ENCODE peak calls at places on chromosomes 1 and 21, in five cellular contexts. L is endothelial cell of umbilical vein, D is K562, F is A549, V is GM12878. A is an unnamed sample.

GRCh38 chr1:212238552-212238951 is 46.7 kb upstream of the PPP2R5A start:
- DNase-seq in V (no peak), F (no peak), D (no peak), L (no peak), A (no peak)

GRCh38 chr1:156677616-156678596 is 699 bp upstream of the NES start:
- DNase-seq in F (peak), D (peak), V (no peak), L (peak), A (peak)

GRCh38 chr1:89965203-89965900 is 29.6 kb upstream of the ZNF326 start:
- DNase-seq in V (no peak), L (peak), D (peak), F (no peak), A (no peak)

GRCh38 chr1:83929184-83929583 is 69.7 kb downstream of the TTLL7 start:
- DNase-seq in F (no peak), D (no peak), V (no peak), L (no peak), A (no peak)

GRCh38 chr1:53511933-53512806 is 53.0 kb downstream of the DMRTB1 start:
- DNase-seq in V (no peak), L (no peak), F (no peak), D (no peak), A (no peak)

GRCh38 chr1:115112496-115113375 is 23.4 kb upstream of the TSPAN2 start:
- DNase-seq in D (peak), F (no peak), L (peak), V (no peak), A (peak)

GRCh38 chr1:210696709-210697108 is 368.0 kb downstream of the HHAT start:
- DNase-seq in V (peak), D (no peak), F (no peak), L (no peak), A (no peak)

GRCh38 chr1:10514490-10515235 is 39.9 kb downstream of the PEX14 start:
- DNase-seq in D (peak), F (peak), L (no peak), V (no peak), A (peak)

GRCh38 chr1:37403166-37403565 is 71.2 kb upstream of the ZC3H12A start:
- DNase-seq in V (no peak), L (no peak), F (no peak), D (no peak), A (peak)

GRCh38 chr1:23692308-23692871 is 784 bp downstream of the RPL11 start:
- DNase-seq in V (no peak), F (no peak), D (no peak), L (no peak), A (peak)

GRCh38 chr1:210244746-210245367 is 12.3 kb downstream of the SERTAD4 start:
- DNase-seq in L (no peak), V (no peak), D (no peak), F (no peak), A (no peak)

GRCh38 chr1:41434306-41434705 is 50.2 kb downstream of the EDN2 start:
- DNase-seq in F (no peak), L (no peak), D (no peak), V (no peak), A (no peak)

GRCh38 chr1:41433501-41433900 is 51.0 kb downstream of the EDN2 start:
- DNase-seq in F (no peak), V (no peak), D (no peak), L (no peak), A (no peak)

GRCh38 chr1:41434748-41435449 is 49.6 kb downstream of the EDN2 start:
- DNase-seq in F (no peak), V (no peak), L (no peak), D (no peak), A (no peak)

GRCh38 chr1:41431490-41432350 is 52.8 kb downstream of the EDN2 start:
- DNase-seq in D (no peak), V (no peak), F (no peak), L (peak), A (no peak)

GRCh38 chr1:41432481-41433280 is 51.8 kb downstream of the EDN2 start:
- DNase-seq in V (no peak), D (peak), L (peak), F (peak), A (peak)
- TF ChIP-seq POLR2A in V (no peak), D (no peak), L (no peak), F (no peak), A (no peak)

DNA sequence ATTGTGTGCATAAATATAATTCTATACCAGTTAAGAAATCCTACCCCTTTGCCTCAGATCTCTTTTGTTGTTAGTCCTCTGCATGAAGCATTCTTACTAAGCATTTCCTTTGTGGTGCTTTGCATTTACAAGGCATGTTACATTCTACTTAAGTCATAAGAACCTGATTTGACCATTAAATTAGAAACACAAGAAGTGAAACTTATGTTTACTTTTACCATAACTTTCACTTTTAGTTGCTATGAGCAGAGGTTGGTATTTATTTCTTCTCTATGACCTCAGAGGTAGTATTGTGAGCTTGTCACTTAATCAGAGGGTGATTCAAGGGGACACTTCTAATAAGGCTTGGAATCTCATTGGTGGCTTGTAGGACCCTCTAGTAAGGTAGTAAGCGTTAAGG is 9.0 kb downstream of the FAM20B start:
- DNase-seq in V (peak), F (no peak), D (no peak), L (peak), A (no peak)
- TF ChIP-seq MYC in V (no peak), F (no peak), D (no peak), L (no peak), A (no peak)

GRCh38 chr21:44897326-44898010 is 23.2 kb downstream of the ITGB2 start:
- DNase-seq in F (no peak), L (no peak), V (no peak), D (peak), A (peak)
- TF ChIP-seq POLR2A in F (no peak), L (no peak), V (no peak), D (no peak), A (no peak)

GRCh38 chr1:21626921-21627339 is 42.2 kb downstream of the RAP1GAP start:
- DNase-seq in V (no peak), L (no peak), D (peak), F (no peak), A (peak)
- TF ChIP-seq MYC in V (no peak), L (no peak), D (no peak), F (no peak), A (no peak)

A was measured in NB4.